ENCODE peak calls at places on chromosomes 11 and 22, in six cellular contexts. One of them, this sample, is unnamed.
A peak's percentile ranks its signal among the peaks of the same experiment; 100 is the strongest.

GRCh38 chr22:27982106-27982505 is 63.0 kb upstream of the PITPNB start:
- DNase-seq in psoas muscle: no peak
- DNase-seq in HEK293T: no peak
- DNase-seq in stimulated activated naive B cell treated with anti-CD40 and anti-IgM and Interleukin-4, amounts not matched to agents 10 μg/mL and 1 μg/mL and 100 μg/mL, for 72 hours: no peak
- DNase-seq in CD8-positive, alpha-beta memory T cell: no peak
- DNase-seq in endothelial cell: no peak
- DNase-seq in this sample: no peak

GRCh38 chr11:35617316-35617686 is 959 bp upstream of the FJX1 start:
- DNase-seq in HEK293T: no peak
- DNase-seq in endothelial cell: no peak
- DNase-seq in psoas muscle: no peak
- DNase-seq in CD8-positive, alpha-beta memory T cell: no peak
- DNase-seq in stimulated activated naive B cell treated with anti-CD40 and anti-IgM and Interleukin-4, amounts not matched to agents 10 μg/mL and 1 μg/mL and 100 μg/mL, for 72 hours: no peak
- DNase-seq in this sample: no peak

GRCh38 chr22:25666308-25666707 is 75.7 kb upstream of the MYO18B start:
- DNase-seq in stimulated activated naive B cell treated with anti-CD40 and anti-IgM and Interleukin-4, amounts not matched to agents 10 μg/mL and 1 μg/mL and 100 μg/mL, for 72 hours: no peak
- DNase-seq in psoas muscle: peak; percentile 75
- DNase-seq in HEK293T: no peak
- DNase-seq in endothelial cell: peak; percentile 18
- DNase-seq in CD8-positive, alpha-beta memory T cell: no peak
- DNase-seq in this sample: no peak

GRCh38 chr11:93906486-93906885 is 56.1 kb upstream of the VSTM5 start:
- DNase-seq in CD8-positive, alpha-beta memory T cell: no peak
- DNase-seq in stimulated activated naive B cell treated with anti-CD40 and anti-IgM and Interleukin-4, amounts not matched to agents 10 μg/mL and 1 μg/mL and 100 μg/mL, for 72 hours: no peak
- DNase-seq in psoas muscle: no peak
- DNase-seq in HEK293T: no peak
- DNase-seq in endothelial cell: no peak
- DNase-seq in this sample: no peak

GRCh38 chr11:124863137-124863825 is 2.0 kb upstream of the ROBO3 start:
- DNase-seq in HEK293T: no peak
- DNase-seq in endothelial cell: no peak
- DNase-seq in stimulated activated naive B cell treated with anti-CD40 and anti-IgM and Interleukin-4, amounts not matched to agents 10 μg/mL and 1 μg/mL and 100 μg/mL, for 72 hours: no peak
- DNase-seq in psoas muscle: no peak
- DNase-seq in CD8-positive, alpha-beta memory T cell: no peak
- DNase-seq in this sample: no peak

GRCh38 chr11:108571001-108571400 is 22.6 kb downstream of the EXPH5 start:
- DNase-seq in HEK293T: peak; percentile 32
- DNase-seq in psoas muscle: no peak
- DNase-seq in endothelial cell: no peak
- DNase-seq in stimulated activated naive B cell treated with anti-CD40 and anti-IgM and Interleukin-4, amounts not matched to agents 10 μg/mL and 1 μg/mL and 100 μg/mL, for 72 hours: no peak
- DNase-seq in CD8-positive, alpha-beta memory T cell: no peak
- DNase-seq in this sample: no peak

GRCh38 chr11:93330446-93330984 is at the start of gene DEUP1:
- DNase-seq in stimulated activated naive B cell treated with anti-CD40 and anti-IgM and Interleukin-4, amounts not matched to agents 10 μg/mL and 1 μg/mL and 100 μg/mL, for 72 hours: no peak
- DNase-seq in psoas muscle: peak; percentile 45
- DNase-seq in endothelial cell: peak; percentile 65
- DNase-seq in HEK293T: peak; percentile 9
- DNase-seq in CD8-positive, alpha-beta memory T cell: no peak
- DNase-seq in this sample: no peak

GRCh38 chr11:125448136-125448535 is 47.9 kb downstream of the FEZ1 start:
- DNase-seq in CD8-positive, alpha-beta memory T cell: no peak
- DNase-seq in HEK293T: no peak
- DNase-seq in endothelial cell: no peak
- DNase-seq in psoas muscle: no peak
- DNase-seq in stimulated activated naive B cell treated with anti-CD40 and anti-IgM and Interleukin-4, amounts not matched to agents 10 μg/mL and 1 μg/mL and 100 μg/mL, for 72 hours: no peak
- DNase-seq in this sample: no peak

GRCh38 chr22:26476705-26477340 is 6.8 kb downstream of the HPS4 start:
- DNase-seq in HEK293T: no peak
- DNase-seq in psoas muscle: no peak
- DNase-seq in stimulated activated naive B cell treated with anti-CD40 and anti-IgM and Interleukin-4, amounts not matched to agents 10 μg/mL and 1 μg/mL and 100 μg/mL, for 72 hours: no peak
- DNase-seq in endothelial cell: no peak
- DNase-seq in CD8-positive, alpha-beta memory T cell: no peak
- DNase-seq in this sample: no peak

GRCh38 chr22:22074634-22075381 is 92.2 kb upstream of the TOP3B start:
- DNase-seq in psoas muscle: no peak
- DNase-seq in HEK293T: no peak
- DNase-seq in endothelial cell: no peak
- DNase-seq in stimulated activated naive B cell treated with anti-CD40 and anti-IgM and Interleukin-4, amounts not matched to agents 10 μg/mL and 1 μg/mL and 100 μg/mL, for 72 hours: no peak
- DNase-seq in CD8-positive, alpha-beta memory T cell: no peak
- DNase-seq in this sample: no peak

GRCh38 chr11:47189100-47189834 is 3.0 kb upstream of the PACSIN3 start:
- DNase-seq in HEK293T: no peak
- DNase-seq in stimulated activated naive B cell treated with anti-CD40 and anti-IgM and Interleukin-4, amounts not matched to agents 10 μg/mL and 1 μg/mL and 100 μg/mL, for 72 hours: no peak
- DNase-seq in CD8-positive, alpha-beta memory T cell: no peak
- DNase-seq in endothelial cell: no peak
- DNase-seq in psoas muscle: no peak
- DNase-seq in this sample: no peak

GRCh38 chr22:18068381-18068988 is 9.3 kb upstream of the PEX26 start:
- DNase-seq in endothelial cell: no peak
- DNase-seq in CD8-positive, alpha-beta memory T cell: no peak
- DNase-seq in stimulated activated naive B cell treated with anti-CD40 and anti-IgM and Interleukin-4, amounts not matched to agents 10 μg/mL and 1 μg/mL and 100 μg/mL, for 72 hours: no peak
- DNase-seq in psoas muscle: no peak
- DNase-seq in HEK293T: no peak
- DNase-seq in this sample: no peak

GRCh38 chr11:17760102-17761029 is 25.8 kb downstream of the KCNC1 start:
- DNase-seq in stimulated activated naive B cell treated with anti-CD40 and anti-IgM and Interleukin-4, amounts not matched to agents 10 μg/mL and 1 μg/mL and 100 μg/mL, for 72 hours: no peak
- DNase-seq in HEK293T: peak; percentile 69
- DNase-seq in CD8-positive, alpha-beta memory T cell: no peak
- DNase-seq in endothelial cell: peak; percentile 74
- DNase-seq in psoas muscle: peak; percentile 45
- DNase-seq in this sample: peak; percentile 76

GRCh38 chr22:23829845-23830372 is 8.9 kb downstream of the DERL3 start:
- DNase-seq in psoas muscle: no peak
- DNase-seq in CD8-positive, alpha-beta memory T cell: no peak
- DNase-seq in endothelial cell: no peak
- DNase-seq in HEK293T: no peak
- DNase-seq in stimulated activated naive B cell treated with anti-CD40 and anti-IgM and Interleukin-4, amounts not matched to agents 10 μg/mL and 1 μg/mL and 100 μg/mL, for 72 hours: no peak
- DNase-seq in this sample: no peak

This sample was measured in GM10248.